ENCODE peak calls at places on chromosomes 1 and 21, in ten cellular contexts. One of them, this sample, is unnamed.

GRCh38 chr21:46205121-46205520 is 20.9 kb upstream of the SPATC1L start:
- DNase-seq in astrocyte: no peak
- DNase-seq in AG09319: no peak
- DNase-seq in astrocyte of the spinal cord: no peak
- DNase-seq in A673: no peak
- DNase-seq in endothelial cell of umbilical vein: no peak
- DNase-seq in astrocyte of the cerebellum: no peak
- DNase-seq in fibroblast of the aortic adventitia: no peak
- DNase-seq in kidney: peak
- DNase-seq in endodermal cell: no peak
- DNase-seq in this sample: no peak

GRCh38 chr1:227789042-227789880 is 26.2 kb upstream of the PRSS38 start:
- DNase-seq in astrocyte: no peak
- DNase-seq in AG09319: no peak
- DNase-seq in astrocyte of the spinal cord: peak
- DNase-seq in A673: no peak
- DNase-seq in endothelial cell of umbilical vein: no peak
- DNase-seq in astrocyte of the cerebellum: no peak
- DNase-seq in fibroblast of the aortic adventitia: no peak
- DNase-seq in kidney: peak
- DNase-seq in endodermal cell: peak
- DNase-seq in this sample: no peak

GRCh38 chr1:19336543-19336942 is 24.4 kb downstream of the SLC66A1 start:
- DNase-seq in astrocyte: peak
- DNase-seq in AG09319: no peak
- DNase-seq in astrocyte of the spinal cord: no peak
- DNase-seq in A673: no peak
- DNase-seq in endothelial cell of umbilical vein: no peak
- DNase-seq in astrocyte of the cerebellum: no peak
- DNase-seq in fibroblast of the aortic adventitia: no peak
- DNase-seq in kidney: no peak
- DNase-seq in endodermal cell: no peak
- DNase-seq in this sample: no peak

GRCh38 chr1:54238353-54239040 is 38.5 kb downstream of the MRPL37 start:
- DNase-seq in astrocyte: no peak
- DNase-seq in AG09319: no peak
- DNase-seq in astrocyte of the spinal cord: no peak
- DNase-seq in A673: peak
- DNase-seq in endothelial cell of umbilical vein: no peak
- DNase-seq in astrocyte of the cerebellum: no peak
- DNase-seq in fibroblast of the aortic adventitia: no peak
- DNase-seq in kidney: no peak
- DNase-seq in endodermal cell: no peak
- DNase-seq in this sample: no peak

GRCh38 chr1:98949606-98950005 is 55.1 kb downstream of the PLPPR5 start:
- DNase-seq in astrocyte: peak
- DNase-seq in AG09319: no peak
- DNase-seq in astrocyte of the spinal cord: no peak
- DNase-seq in A673: no peak
- DNase-seq in endothelial cell of umbilical vein: no peak
- DNase-seq in astrocyte of the cerebellum: no peak
- DNase-seq in fibroblast of the aortic adventitia: no peak
- DNase-seq in kidney: no peak
- DNase-seq in endodermal cell: no peak
- DNase-seq in this sample: no peak

GRCh38 chr1:47201179-47201578 is 11.3 kb upstream of the PDZK1IP1 start:
- DNase-seq in astrocyte: peak
- DNase-seq in AG09319: no peak
- DNase-seq in astrocyte of the spinal cord: no peak
- DNase-seq in A673: no peak
- DNase-seq in endothelial cell of umbilical vein: peak
- DNase-seq in astrocyte of the cerebellum: no peak
- DNase-seq in fibroblast of the aortic adventitia: peak
- DNase-seq in kidney: no peak
- DNase-seq in endodermal cell: peak
- DNase-seq in this sample: no peak

GRCh38 chr21:44985441-44986401 is 45.9 kb downstream of the SLX9 start:
- DNase-seq in astrocyte: no peak
- DNase-seq in AG09319: no peak
- DNase-seq in astrocyte of the spinal cord: no peak
- DNase-seq in A673: no peak
- DNase-seq in endothelial cell of umbilical vein: no peak
- DNase-seq in astrocyte of the cerebellum: no peak
- DNase-seq in fibroblast of the aortic adventitia: no peak
- DNase-seq in kidney: peak
- DNase-seq in endodermal cell: peak
- DNase-seq in this sample: no peak

GRCh38 chr1:31580513-31580870 is 4.2 kb downstream of the TINAGL1 start:
- DNase-seq in astrocyte: no peak
- DNase-seq in AG09319: no peak
- DNase-seq in astrocyte of the spinal cord: no peak
- DNase-seq in A673: no peak
- DNase-seq in endothelial cell of umbilical vein: no peak
- DNase-seq in astrocyte of the cerebellum: no peak
- DNase-seq in fibroblast of the aortic adventitia: no peak
- DNase-seq in kidney: no peak
- DNase-seq in endodermal cell: peak
- DNase-seq in this sample: no peak

GRCh38 chr1:8189931-8190483 is 127.9 kb upstream of the SLC45A1 start:
- DNase-seq in astrocyte: peak
- DNase-seq in AG09319: no peak
- DNase-seq in astrocyte of the spinal cord: peak
- DNase-seq in A673: no peak
- DNase-seq in endothelial cell of umbilical vein: no peak
- DNase-seq in astrocyte of the cerebellum: peak
- DNase-seq in fibroblast of the aortic adventitia: peak
- DNase-seq in kidney: no peak
- DNase-seq in endodermal cell: no peak
- DNase-seq in this sample: no peak

DNA sequence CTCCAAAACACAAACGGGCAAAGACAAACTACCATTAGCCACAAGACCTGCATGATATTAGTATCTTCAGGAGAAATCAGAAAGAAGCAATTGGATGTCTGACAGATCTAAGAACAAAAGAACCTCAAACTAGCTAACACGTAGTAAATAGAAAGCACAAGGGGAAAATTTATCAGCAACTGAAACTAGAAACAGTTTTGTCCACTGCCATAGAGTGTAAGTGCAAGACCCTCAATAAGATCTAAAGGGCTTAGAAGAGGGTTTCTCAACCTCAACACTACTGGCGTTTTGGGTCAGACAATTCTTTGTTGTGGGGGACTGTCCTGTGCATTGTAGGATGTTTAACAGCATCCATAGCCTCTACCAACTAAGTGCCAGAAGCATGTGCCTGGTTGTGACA is 54.0 kb downstream of the KLHL20 start:
- DNase-seq in astrocyte: no peak
- DNase-seq in AG09319: no peak
- DNase-seq in astrocyte of the spinal cord: no peak
- DNase-seq in A673: no peak
- DNase-seq in endothelial cell of umbilical vein: no peak
- DNase-seq in astrocyte of the cerebellum: no peak
- DNase-seq in fibroblast of the aortic adventitia: no peak
- DNase-seq in kidney: no peak
- DNase-seq in endodermal cell: no peak
- DNase-seq in this sample: no peak
- TF ChIP-seq CTCF in astrocyte: no peak
- TF ChIP-seq CTCF in AG09319: no peak
- TF ChIP-seq CTCF in astrocyte of the spinal cord: no peak
- TF ChIP-seq CTCF in A673: no peak
- TF ChIP-seq CTCF in endothelial cell of umbilical vein: no peak
- TF ChIP-seq CTCF in astrocyte of the cerebellum: no peak
- TF ChIP-seq CTCF in fibroblast of the aortic adventitia: no peak
- TF ChIP-seq CTCF in kidney: no peak
- TF ChIP-seq CTCF in endodermal cell: no peak
- TF ChIP-seq CTCF in this sample: no peak

GRCh38 chr1:43410571-43410970 is 20.9 kb downstream of the SZT2 start:
- DNase-seq in astrocyte: no peak
- DNase-seq in AG09319: no peak
- DNase-seq in astrocyte of the spinal cord: no peak
- DNase-seq in A673: peak
- DNase-seq in endothelial cell of umbilical vein: no peak
- DNase-seq in astrocyte of the cerebellum: no peak
- DNase-seq in fibroblast of the aortic adventitia: no peak
- DNase-seq in kidney: no peak
- DNase-seq in endodermal cell: no peak
- DNase-seq in this sample: no peak

GRCh38 chr1:43402055-43402865 is 12.6 kb downstream of the SZT2 start:
- DNase-seq in astrocyte: no peak
- DNase-seq in AG09319: no peak
- DNase-seq in astrocyte of the spinal cord: no peak
- DNase-seq in A673: no peak
- DNase-seq in endothelial cell of umbilical vein: peak
- DNase-seq in astrocyte of the cerebellum: no peak
- DNase-seq in fibroblast of the aortic adventitia: no peak
- DNase-seq in kidney: no peak
- DNase-seq in endodermal cell: no peak
- DNase-seq in this sample: no peak

GRCh38 chr1:43404353-43404752 is 14.7 kb downstream of the SZT2 start:
- DNase-seq in astrocyte: no peak
- DNase-seq in AG09319: no peak
- DNase-seq in astrocyte of the spinal cord: no peak
- DNase-seq in A673: no peak
- DNase-seq in endothelial cell of umbilical vein: no peak
- DNase-seq in astrocyte of the cerebellum: no peak
- DNase-seq in fibroblast of the aortic adventitia: no peak
- DNase-seq in kidney: no peak
- DNase-seq in endodermal cell: no peak
- DNase-seq in this sample: no peak

GRCh38 chr1:43405876-43406234 is 16.2 kb downstream of the SZT2 start:
- DNase-seq in astrocyte: no peak
- DNase-seq in AG09319: no peak
- DNase-seq in astrocyte of the spinal cord: no peak
- DNase-seq in A673: no peak
- DNase-seq in endothelial cell of umbilical vein: no peak
- DNase-seq in astrocyte of the cerebellum: no peak
- DNase-seq in fibroblast of the aortic adventitia: no peak
- DNase-seq in kidney: no peak
- DNase-seq in endodermal cell: no peak
- DNase-seq in this sample: no peak

DNA sequence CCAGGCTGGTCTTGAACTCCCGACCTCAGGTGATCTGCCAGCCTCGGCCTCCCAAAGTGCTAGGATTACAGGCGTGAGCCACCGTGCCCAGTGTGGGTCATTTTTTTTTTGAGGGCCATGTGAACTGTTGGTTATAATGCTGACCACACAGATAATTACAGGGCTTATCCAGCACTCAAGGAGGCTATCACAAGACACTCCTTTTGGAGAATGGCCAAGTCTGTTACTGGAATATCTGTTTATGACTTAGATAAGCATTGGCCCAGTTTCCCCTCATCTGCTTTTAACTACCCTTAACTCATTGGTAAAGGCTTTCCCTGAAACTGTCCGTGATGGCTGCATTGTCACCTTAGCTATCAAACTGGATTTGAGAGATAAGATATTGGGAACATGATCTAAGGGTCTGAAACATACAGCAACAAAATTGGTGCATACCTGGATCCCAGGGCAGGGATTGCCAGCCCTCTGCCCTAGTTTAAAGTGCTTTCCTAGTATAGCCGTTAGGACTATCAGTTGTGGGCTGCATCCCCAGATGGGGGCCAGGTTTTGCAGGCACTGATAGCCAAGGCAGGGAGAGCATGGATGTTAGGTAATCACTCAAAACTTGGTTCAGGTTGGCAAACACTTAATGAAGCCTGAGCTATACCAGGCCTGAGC is 15.6 kb downstream of the SZT2 start:
- DNase-seq in astrocyte: no peak
- DNase-seq in AG09319: peak
- DNase-seq in astrocyte of the spinal cord: no peak
- DNase-seq in A673: no peak
- DNase-seq in endothelial cell of umbilical vein: no peak
- DNase-seq in astrocyte of the cerebellum: no peak
- DNase-seq in fibroblast of the aortic adventitia: peak
- DNase-seq in kidney: no peak
- DNase-seq in endodermal cell: no peak
- DNase-seq in this sample: no peak
- TF ChIP-seq CTCF in astrocyte: no peak
- TF ChIP-seq CTCF in AG09319: no peak
- TF ChIP-seq CTCF in astrocyte of the spinal cord: no peak
- TF ChIP-seq CTCF in A673: no peak
- TF ChIP-seq CTCF in endothelial cell of umbilical vein: no peak
- TF ChIP-seq CTCF in astrocyte of the cerebellum: no peak
- TF ChIP-seq CTCF in fibroblast of the aortic adventitia: no peak
- TF ChIP-seq CTCF in kidney: no peak
- TF ChIP-seq CTCF in endodermal cell: no peak
- TF ChIP-seq CTCF in this sample: no peak

GRCh38 chr1:13543927-13544556 is 30.2 kb upstream of the LRRC38 start:
- DNase-seq in astrocyte: peak
- DNase-seq in AG09319: no peak
- DNase-seq in astrocyte of the spinal cord: peak
- DNase-seq in A673: peak
- DNase-seq in endothelial cell of umbilical vein: no peak
- DNase-seq in astrocyte of the cerebellum: no peak
- DNase-seq in fibroblast of the aortic adventitia: no peak
- DNase-seq in kidney: no peak
- DNase-seq in endodermal cell: peak
- DNase-seq in this sample: no peak
- TF ChIP-seq CTCF in astrocyte: peak
- TF ChIP-seq CTCF in AG09319: peak
- TF ChIP-seq CTCF in astrocyte of the spinal cord: peak
- TF ChIP-seq CTCF in A673: peak
- TF ChIP-seq CTCF in endothelial cell of umbilical vein: no peak
- TF ChIP-seq CTCF in astrocyte of the cerebellum: peak
- TF ChIP-seq CTCF in fibroblast of the aortic adventitia: peak
- TF ChIP-seq CTCF in kidney: peak
- TF ChIP-seq CTCF in endodermal cell: no peak
- TF ChIP-seq CTCF in this sample: no peak

DNA sequence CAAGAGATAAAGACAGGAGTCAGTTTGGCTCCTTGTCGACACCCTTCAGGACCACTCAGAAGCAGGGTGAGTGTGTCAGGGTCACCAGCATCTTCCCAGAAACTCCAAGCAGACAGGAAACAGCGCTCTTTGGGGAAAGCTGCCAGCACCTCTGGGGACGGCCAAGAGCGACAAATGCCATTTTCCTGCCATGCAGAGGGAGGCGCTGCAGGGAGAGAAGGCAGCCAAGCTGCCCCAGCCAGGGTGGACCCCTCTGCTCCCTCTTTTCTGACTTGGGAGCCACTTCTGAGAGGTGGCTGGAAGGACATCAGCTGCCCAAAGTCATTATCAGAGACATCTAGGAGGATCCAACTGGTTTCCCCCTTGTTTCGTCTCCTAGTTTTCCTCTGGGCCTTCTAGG is 29.0 kb downstream of the SIM2 start:
- DNase-seq in astrocyte: no peak
- DNase-seq in AG09319: no peak
- DNase-seq in astrocyte of the spinal cord: no peak
- DNase-seq in A673: no peak
- DNase-seq in endothelial cell of umbilical vein: no peak
- DNase-seq in astrocyte of the cerebellum: no peak
- DNase-seq in fibroblast of the aortic adventitia: no peak
- DNase-seq in kidney: no peak
- DNase-seq in endodermal cell: peak
- DNase-seq in this sample: no peak
- TF ChIP-seq CTCF in astrocyte: no peak
- TF ChIP-seq CTCF in AG09319: no peak
- TF ChIP-seq CTCF in astrocyte of the spinal cord: no peak
- TF ChIP-seq CTCF in A673: peak
- TF ChIP-seq CTCF in endothelial cell of umbilical vein: no peak
- TF ChIP-seq CTCF in astrocyte of the cerebellum: no peak
- TF ChIP-seq CTCF in fibroblast of the aortic adventitia: no peak
- TF ChIP-seq CTCF in kidney: no peak
- TF ChIP-seq CTCF in endodermal cell: peak
- TF ChIP-seq CTCF in this sample: no peak

This sample was measured in AG09309.